ENCODE peak calls at places on chromosomes 16 and 17, in seven cellular contexts. L, W, Q, E, G, C and Z are unnamed samples.

GRCh38 chr17:6327007-6327406 is 107.9 kb downstream of the AIPL1 start:
- DNase-seq in Q (peak), L (no peak), W (no peak), E (no peak), G (no peak), C (no peak), Z (peak)

GRCh38 chr17:66580601-66581385 is 254.1 kb upstream of the CACNG5 start:
- DNase-seq in Q (no peak), G (no peak), C (no peak), W (no peak), E (no peak), L (no peak), Z (peak)

GRCh38 chr17:15262291-15263205 is 2.6 kb downstream of the PMP22 start:
- DNase-seq in L (peak), G (peak), E (peak), Q (peak), C (no peak), W (no peak), Z (peak)

GRCh38 chr16:17474037-17474436 is 3.3 kb upstream of the XYLT1 start:
- DNase-seq in C (no peak), L (no peak), Q (no peak), G (no peak), W (no peak), E (no peak), Z (no peak)

GRCh38 chr16:29826342-29826695 is 6.1 kb downstream of the MVP start:
- DNase-seq in Q (no peak), W (no peak), E (no peak), G (no peak), C (no peak), L (no peak), Z (no peak)

GRCh38 chr17:38352245-38353083 is 820 bp downstream of the SOCS7 start:
- DNase-seq in Q (peak), W (peak), C (peak), E (peak), G (no peak), L (no peak), Z (peak)

GRCh38 chr16:19829844-19830703 is 54.6 kb downstream of the GPRC5B start:
- DNase-seq in G (no peak), Q (no peak), L (no peak), C (no peak), E (no peak), W (no peak), Z (no peak)

GRCh38 chr16:57536306-57537193 is at the start of gene CCDC102A:
- DNase-seq in Q (peak), L (peak), G (no peak), W (peak), C (peak), E (peak), Z (peak)

GRCh38 chr17:71011389-71011788 is 842.1 kb downstream of the KCNJ2 start:
- DNase-seq in W (no peak), G (no peak), L (no peak), Q (peak), E (no peak), C (no peak), Z (no peak)

GRCh38 chr17:28865946-28866752 is 11.3 kb downstream of the ERAL1 start:
- DNase-seq in W (no peak), L (no peak), E (no peak), C (no peak), Q (no peak), G (no peak), Z (peak)

GRCh38 chr17:44002141-44002848 is 2.1 kb upstream of the NAGS start:
- DNase-seq in E (no peak), Q (peak), L (no peak), G (peak), W (no peak), C (no peak), Z (peak)

GRCh38 chr17:73289549-73290254 is 22.1 kb downstream of the CDC42EP4 start:
- DNase-seq in E (no peak), Q (no peak), C (no peak), W (no peak), G (no peak), L (no peak), Z (no peak)